ENCODE peak calls at places on chromosomes 2 and 18, in nine cellular contexts. Z is BE2C, U is upper lobe of left lung, V is body of pancreas, T is colonic mucosa, N is MG63, D is PC-3, C is ovary, I is NT2/D1. M is an unnamed sample. For H3K36me3, the result is how much of the 10 kb centered on the place peaks cover.

GRCh38 chr2:42238644-42239288 is 69.6 kb downstream of the EML4 start:
- DNase-seq in Z (peak), U (peak), V (peak), T (peak), N (peak), D (peak), C (no peak), I (no peak), M (peak)

GRCh38 chr2:12096425-12096824 is 350.0 kb downstream of the LPIN1 start:
- DNase-seq in Z (no peak), U (no peak), V (no peak), T (no peak), N (no peak), D (no peak), C (no peak), I (peak), M (peak)

GRCh38 chr18:68104036-68104435 is 587.5 kb upstream of the DSEL start:
- DNase-seq in Z (no peak), U (no peak), V (no peak), T (no peak), N (no peak), D (peak), C (no peak), I (no peak), M (no peak)

GRCh38 chr2:120464448-120464931 is 118.6 kb downstream of the INHBB start:
- DNase-seq in Z (no peak), U (no peak), V (no peak), T (no peak), N (no peak), D (no peak), C (no peak), I (no peak), M (no peak)

GRCh38 chr18:63971320-63972071 is 1.6 kb downstream of the SERPINB8 start:
- DNase-seq in Z (no peak), U (no peak), V (no peak), T (no peak), N (no peak), D (no peak), C (no peak), I (no peak), M (no peak)

GRCh38 chr2:71000780-71001591 is 6.3 kb upstream of the TEX261 start:
- DNase-seq in Z (peak), U (peak), V (peak), T (peak), N (peak), D (peak), C (peak), I (peak), M (peak)

GRCh38 chr2:127416486-127417001 is 1.7 kb upstream of the PROC start:
- DNase-seq in Z (no peak), U (no peak), V (no peak), T (no peak), N (no peak), D (no peak), C (no peak), I (no peak), M (no peak)

GRCh38 chr18:65706646-65707045 is 44.2 kb upstream of the CDH7 start:
- DNase-seq in Z (no peak), U (no peak), V (no peak), T (no peak), N (no peak), D (no peak), C (no peak), I (no peak), M (no peak)

GRCh38 chr2:100643906-100644501 is 81.2 kb downstream of the PDCL3 start:
- DNase-seq in Z (no peak), U (no peak), V (no peak), T (no peak), N (no peak), D (no peak), C (no peak), I (no peak), M (no peak)

GRCh38 chr2:157898591-157898996 is 22.5 kb upstream of the ACVR1 start:
- DNase-seq in Z (no peak), U (peak), V (peak), T (no peak), N (peak), D (peak), C (peak), I (no peak), M (no peak)

GRCh38 chr2:158128168-158128973 is 26.7 kb downstream of the UPP2 start:
- DNase-seq in Z (no peak), U (no peak), V (peak), T (peak), N (no peak), D (peak), C (no peak), I (no peak), M (no peak)

GRCh38 chr2:239889641-239890055 is 135.5 kb downstream of the NDUFA10 start:
- DNase-seq in Z (no peak), U (no peak), V (no peak), T (no peak), N (no peak), D (no peak), C (no peak), I (no peak), M (peak)

GRCh38 chr2:189020179-189020578 is 46.0 kb downstream of the COL3A1 start:
- DNase-seq in Z (no peak), U (no peak), V (no peak), T (no peak), N (no peak), D (no peak), C (no peak), I (no peak), M (no peak)

GRCh38 chr2:61380120-61380881 is 90.6 kb downstream of the USP34 start:
- DNase-seq in Z (no peak), U (no peak), V (no peak), T (no peak), N (no peak), D (no peak), C (no peak), I (no peak), M (no peak)

GRCh38 chr2:239165206-239165831 is 235.5 kb downstream of the HDAC4 start:
- DNase-seq in Z (peak), U (peak), V (peak), T (no peak), N (no peak), D (no peak), C (peak), I (no peak), M (no peak)

GRCh38 chr2:159617651-159618050 is 1.3 kb upstream of the BAZ2B start:
- DNase-seq in Z (peak), U (peak), V (peak), T (peak), N (peak), D (peak), C (no peak), I (peak), M (peak)

GRCh38 chr2:176099159-176099736 is 347 bp upstream of the HOXD12 start:
- DNase-seq in Z (no peak), U (no peak), V (no peak), T (peak), N (no peak), D (no peak), C (no peak), I (no peak), M (peak)

GRCh38 chr18:38290229-38290628 is 724.6 kb upstream of the CELF4 start:
- DNase-seq in Z (no peak), U (no peak), V (no peak), T (no peak), N (no peak), D (no peak), C (no peak), I (no peak), M (no peak)

GRCh38 chr2:24018241-24018640 is 8.4 kb downstream of the MFSD2B start:
- DNase-seq in Z (no peak), U (no peak), V (no peak), T (no peak), N (no peak), D (no peak), C (no peak), I (no peak), M (peak)

GRCh38 chr18:27583021-27583420 is 397.9 kb upstream of the CHST9 start:
- DNase-seq in Z (no peak), U (no peak), V (no peak), T (no peak), N (no peak), D (no peak), C (no peak), I (no peak), M (no peak)

GRCh38 chr2:232365621-232366321 is 12.8 kb upstream of the ALPP start:
- DNase-seq in Z (peak), U (peak), V (no peak), T (no peak), N (no peak), D (peak), C (no peak), I (peak), M (peak)

GRCh38 chr2:159807183-159808037 is 9.4 kb upstream of the CD302 start:
- DNase-seq in Z (peak), U (no peak), V (peak), T (peak), N (peak), D (peak), C (peak), I (peak), M (peak)

GRCh38 chr18:29449424-29449823 is 1272.5 kb upstream of the CDH2 start:
- DNase-seq in Z (no peak), U (no peak), V (no peak), T (no peak), N (no peak), D (no peak), C (no peak), I (no peak), M (no peak)

GRCh38 chr18:23136326-23137092 is 1.2 kb downstream of the CABLES1 start:
- DNase-seq in Z (no peak), U (peak), V (no peak), T (peak), N (peak), D (peak), C (peak), I (no peak), M (peak)
- H3K4me3 ChIP-seq in Z (peak), U (peak), V (peak), T (peak), N (peak), D (peak), C (peak), I (peak), M (peak)

GRCh38 chr2:26483957-26484565 is 6.1 kb upstream of the OTOF start:
- DNase-seq in Z (no peak), U (no peak), V (peak), T (no peak), N (peak), D (no peak), C (peak), I (no peak), M (peak)
- H3K36me3 ChIP-seq in Z (under half), U (under half), V (under half), T (under half), N (under half), D (under half), C (under half), I (under half), M (under half)

GRCh38 chr2:227816507-227817274 is 3.0 kb downstream of the CCL20 start:
- DNase-seq in Z (no peak), U (no peak), V (no peak), T (no peak), N (no peak), D (no peak), C (no peak), I (no peak), M (no peak)

GRCh38 chr2:227818569-227819397 is 5.1 kb downstream of the CCL20 start:
- DNase-seq in Z (no peak), U (peak), V (peak), T (peak), N (peak), D (no peak), C (no peak), I (no peak), M (no peak)

GRCh38 chr2:227819398-227819697 is 5.7 kb downstream of the CCL20 start:
- DNase-seq in Z (no peak), U (no peak), V (no peak), T (no peak), N (no peak), D (no peak), C (no peak), I (no peak), M (no peak)

GRCh38 chr2:227817940-227818568 is 4.4 kb downstream of the CCL20 start:
- DNase-seq in Z (peak), U (peak), V (peak), T (peak), N (peak), D (peak), C (peak), I (peak), M (peak)

DNA sequence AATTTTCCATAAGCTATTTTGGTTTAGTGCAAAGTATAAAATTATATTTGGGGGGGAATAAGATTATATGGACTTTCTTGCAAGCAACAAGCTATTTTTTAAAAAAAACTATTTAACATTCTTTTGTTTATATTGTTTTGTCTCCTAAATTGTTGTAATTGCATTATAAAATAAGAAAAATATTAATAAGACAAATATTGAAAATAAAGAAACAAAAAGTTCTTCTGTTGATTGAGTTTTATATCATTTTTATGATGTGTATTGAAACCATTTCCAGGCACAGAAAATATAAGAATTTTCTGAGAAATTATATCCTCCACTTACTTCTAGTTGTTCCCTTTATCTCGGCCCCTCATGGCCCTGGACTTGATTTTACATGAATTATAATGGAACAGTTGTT is 3.7 kb downstream of the CCL20 start:
- DNase-seq in Z (no peak), U (no peak), V (no peak), T (no peak), N (no peak), D (no peak), C (no peak), I (no peak), M (no peak)
- H3K4me3 ChIP-seq in Z (no peak), U (no peak), V (no peak), T (no peak), N (peak), D (peak), C (no peak), I (no peak), M (no peak)

DNA sequence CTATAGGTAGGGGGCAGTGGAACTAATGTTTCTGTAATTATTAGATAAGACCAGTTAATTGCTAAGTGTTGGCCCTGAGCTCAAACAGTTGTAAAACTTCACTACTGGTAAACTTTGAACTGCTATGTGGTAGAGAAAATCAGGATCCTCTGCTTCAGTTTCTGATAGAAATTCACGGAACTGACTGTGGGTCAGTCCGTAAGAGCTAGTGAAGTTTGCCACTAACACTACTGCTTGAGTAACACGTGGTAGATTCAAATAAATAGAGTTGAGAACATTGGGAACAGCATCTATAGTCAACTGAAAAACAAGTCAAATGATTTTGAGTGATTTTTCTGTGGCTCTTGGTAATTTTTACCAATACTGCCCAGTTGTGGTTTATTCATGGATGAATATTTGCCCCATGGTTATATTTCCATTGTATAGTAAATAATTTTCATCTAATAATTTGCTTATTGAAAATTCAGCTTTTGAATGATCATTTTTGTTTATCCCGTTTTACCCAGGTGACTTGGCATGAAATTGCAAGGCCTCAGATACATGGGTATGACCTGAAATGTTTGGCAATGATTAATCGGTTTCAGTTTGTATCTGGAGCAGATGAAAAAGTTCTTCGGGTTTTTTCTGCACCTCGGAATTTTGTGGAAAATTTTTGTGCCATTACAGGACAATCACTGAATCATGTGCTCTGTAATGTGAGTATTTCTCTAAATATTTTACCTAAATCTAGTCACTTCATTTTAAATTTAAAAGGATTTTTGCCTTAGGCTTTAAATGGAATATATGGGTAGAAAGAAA is 26.5 kb downstream of the ELP2 start:
- DNase-seq in Z (no peak), U (no peak), V (no peak), T (no peak), N (no peak), D (no peak), C (no peak), I (no peak), M (no peak)
- H3K36me3 ChIP-seq in Z (under half), U (half or more), V (under half), T (under half), N (half or more), D (under half), C (under half), I (half or more), M (under half)

M was measured in H7.